ENCODE peak calls at places on chromosomes 2 and 18, in nine cellular contexts. X, E, T, W, A, S, F, G and M are unnamed samples.

GRCh38 chr2:187547353-187547979 is 6.8 kb downstream of the TFPI start:
- DNase-seq in E (no peak), F (no peak), T (no peak), G (no peak), A (peak; percentile 78), X (peak; percentile 85), W (no peak), S (peak; percentile 95), M (no peak)

GRCh38 chr18:43875496-43875895 is 598.2 kb upstream of the SYT4 start:
- DNase-seq in X (no peak), A (no peak), F (no peak), E (no peak), G (no peak), T (no peak), W (no peak), S (no peak), M (no peak)

GRCh38 chr2:37415128-37415817 is 70.8 kb downstream of the QPCT start:
- DNase-seq in G (no peak), A (no peak), X (no peak), T (no peak), E (no peak), W (no peak), F (no peak), S (peak; percentile 54), M (no peak)

GRCh38 chr2:12717988-12718661 is 1.4 kb downstream of the TRIB2 start:
- DNase-seq in A (no peak), W (peak; percentile 44), F (peak; percentile 41), G (peak; percentile 85), S (peak; percentile 32), X (peak; percentile 75), T (peak; percentile 31), E (peak; percentile 46), M (peak; percentile 33)

GRCh38 chr2:60644942-60645341 is 91.5 kb upstream of the BCL11A start:
- DNase-seq in G (no peak), T (no peak), A (no peak), W (no peak), X (no peak), F (no peak), S (no peak), E (no peak), M (no peak)

GRCh38 chr2:230209422-230210051 is 10.2 kb downstream of the SP110 start:
- DNase-seq in G (no peak), S (no peak), T (no peak), W (peak; percentile 51), A (no peak), X (no peak), E (no peak), F (no peak), M (no peak)

GRCh38 chr2:127225186-127225960 is 5.3 kb upstream of the CYP27C1 start:
- DNase-seq in X (no peak), T (no peak), E (no peak), G (no peak), A (no peak), S (peak; percentile 76), F (no peak), W (no peak), M (no peak)

GRCh38 chr2:236947896-236948295 is 137.8 kb upstream of the COPS8 start:
- DNase-seq in X (no peak), G (peak; percentile 39), A (no peak), W (no peak), F (no peak), T (no peak), S (no peak), E (no peak), M (no peak)

GRCh38 chr2:111049792-111050640 is 70.7 kb upstream of the BCL2L11 start:
- DNase-seq in G (no peak), S (no peak), W (no peak), F (peak; percentile 54), A (no peak), T (peak; percentile 66), X (no peak), E (no peak), M (no peak)

GRCh38 chr2:63789318-63790051 is 52.2 kb upstream of the UGP2 start:
- DNase-seq in X (no peak), S (peak; percentile 45), E (no peak), T (no peak), G (no peak), W (no peak), F (no peak), A (no peak), M (no peak)

GRCh38 chr2:3450385-3451031 is 68.8 kb downstream of the ADI1 start:
- DNase-seq in F (no peak), T (peak; percentile 11), X (no peak), S (no peak), A (no peak), W (no peak), E (no peak), G (no peak), M (no peak)

DNA sequence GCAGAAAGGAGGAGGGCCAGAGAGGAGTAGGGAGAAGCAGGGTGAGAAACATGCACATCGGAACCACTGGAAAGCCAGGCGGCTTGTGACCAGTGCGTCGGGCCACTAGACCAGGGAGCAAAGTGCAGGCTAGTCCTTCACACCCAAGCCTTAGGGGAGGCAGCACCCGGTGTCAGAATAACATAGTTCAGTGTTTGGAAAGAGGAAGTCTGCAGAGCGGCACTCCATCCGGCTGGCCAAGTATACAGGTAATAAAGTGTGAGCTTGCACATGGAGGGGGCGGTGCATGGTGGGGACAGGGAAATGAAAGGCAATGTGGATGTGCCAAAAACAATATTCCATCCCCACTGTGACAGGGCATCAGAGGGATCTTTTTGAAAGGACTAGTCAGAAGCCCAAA is 69.7 kb downstream of the ZNF521 start:
- DNase-seq in E (no peak), F (no peak), A (no peak), W (peak; percentile 26), S (no peak), G (no peak), T (no peak), X (peak; percentile 64), M (no peak)
- TF ChIP-seq CTCF in E (no peak), F (no peak), A (no peak), W (no peak), S (no peak), G (no peak), T (no peak), X (no peak), M (no peak)

DNA sequence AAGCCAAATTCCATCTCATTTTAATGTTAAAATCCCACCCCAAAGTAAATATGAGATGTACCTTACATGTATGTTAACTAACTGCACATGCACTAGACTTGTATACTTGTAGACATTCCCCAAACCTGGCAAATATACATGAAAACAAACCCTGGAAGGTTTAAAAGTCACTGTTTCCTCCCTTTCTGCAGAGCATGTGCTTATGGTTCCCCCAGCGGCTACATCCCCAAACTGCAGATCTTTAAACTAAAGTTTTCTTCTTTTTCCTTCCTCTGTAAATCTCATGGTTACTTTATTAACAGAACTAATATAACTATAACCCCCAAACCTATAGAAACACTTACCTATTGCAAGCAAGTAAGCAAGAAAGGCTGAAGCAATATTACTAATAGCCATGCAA is 731.5 kb downstream of the LRP1B start:
- DNase-seq in X (no peak), G (no peak), A (no peak), E (peak; percentile 70), W (no peak), S (peak; percentile 13), F (no peak), T (no peak), M (peak; percentile 16)
- TF ChIP-seq CTCF in X (no peak), G (no peak), A (no peak), E (peak; percentile 70), W (no peak), S (peak; percentile 72), F (no peak), T (no peak), M (peak; percentile 32)

DNA sequence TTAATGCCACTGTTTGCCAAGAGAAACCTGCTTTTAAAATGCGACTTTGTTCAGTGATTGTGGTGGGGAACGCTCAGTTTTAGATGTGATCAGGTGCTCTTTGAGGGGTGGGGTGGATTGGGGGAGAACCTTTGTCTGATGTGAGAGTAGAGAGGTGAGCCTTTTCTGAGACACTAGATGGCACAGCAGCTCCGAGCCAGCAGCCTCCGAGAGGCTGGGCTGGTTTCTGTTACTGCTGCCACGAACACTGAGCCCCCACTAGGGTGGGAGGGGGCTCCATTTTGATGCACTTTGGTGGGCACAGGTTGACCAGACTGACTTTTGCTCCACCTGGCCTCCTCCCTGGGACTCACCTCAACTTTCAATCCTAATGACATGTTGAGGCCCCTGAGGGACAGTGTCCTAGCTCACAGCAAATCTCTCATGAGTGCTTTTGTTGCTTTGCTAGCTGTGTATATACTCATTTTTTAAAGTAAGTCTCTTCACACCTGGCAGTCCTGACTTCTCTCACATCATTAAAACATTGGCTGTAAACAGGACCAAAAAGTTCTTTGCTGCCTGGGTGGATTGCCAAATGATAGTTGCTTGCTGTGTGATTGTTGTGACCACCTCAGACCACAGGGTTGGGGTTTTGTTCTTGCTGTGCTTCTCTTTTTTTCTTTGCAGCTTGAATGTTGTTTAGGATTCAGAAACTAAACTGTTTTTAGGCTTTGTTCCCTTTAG is 98.2 kb upstream of the MAP3K20 start:
- DNase-seq in S (no peak), G (no peak), X (no peak), W (no peak), A (no peak), E (peak; percentile 53), T (no peak), F (no peak), M (no peak)
- TF ChIP-seq CTCF in S (peak; percentile 19), G (no peak), X (no peak), W (no peak), A (no peak), E (peak; percentile 20), T (no peak), F (no peak), M (no peak)

GRCh38 chr18:76458522-76459311 is 36.3 kb downstream of the ZNF516 start:
- DNase-seq in F (no peak), S (no peak), W (no peak), E (no peak), A (no peak), X (peak; percentile 53), G (peak; percentile 57), T (no peak), M (no peak)

GRCh38 chr18:76459312-76459686 is 35.7 kb downstream of the ZNF516 start:
- DNase-seq in X (peak; percentile 64), G (peak; percentile 64), T (no peak), W (no peak), E (no peak), A (no peak), F (no peak), S (no peak), M (no peak)

GRCh38 chr18:76460482-76460881 is 34.6 kb downstream of the ZNF516 start:
- DNase-seq in X (no peak), S (no peak), F (no peak), A (no peak), W (no peak), T (no peak), G (no peak), E (no peak), M (no peak)

GRCh38 chr18:76461148-76461547 is 33.9 kb downstream of the ZNF516 start:
- DNase-seq in T (no peak), E (no peak), W (no peak), F (no peak), G (no peak), A (no peak), X (no peak), S (no peak), M (no peak)

DNA sequence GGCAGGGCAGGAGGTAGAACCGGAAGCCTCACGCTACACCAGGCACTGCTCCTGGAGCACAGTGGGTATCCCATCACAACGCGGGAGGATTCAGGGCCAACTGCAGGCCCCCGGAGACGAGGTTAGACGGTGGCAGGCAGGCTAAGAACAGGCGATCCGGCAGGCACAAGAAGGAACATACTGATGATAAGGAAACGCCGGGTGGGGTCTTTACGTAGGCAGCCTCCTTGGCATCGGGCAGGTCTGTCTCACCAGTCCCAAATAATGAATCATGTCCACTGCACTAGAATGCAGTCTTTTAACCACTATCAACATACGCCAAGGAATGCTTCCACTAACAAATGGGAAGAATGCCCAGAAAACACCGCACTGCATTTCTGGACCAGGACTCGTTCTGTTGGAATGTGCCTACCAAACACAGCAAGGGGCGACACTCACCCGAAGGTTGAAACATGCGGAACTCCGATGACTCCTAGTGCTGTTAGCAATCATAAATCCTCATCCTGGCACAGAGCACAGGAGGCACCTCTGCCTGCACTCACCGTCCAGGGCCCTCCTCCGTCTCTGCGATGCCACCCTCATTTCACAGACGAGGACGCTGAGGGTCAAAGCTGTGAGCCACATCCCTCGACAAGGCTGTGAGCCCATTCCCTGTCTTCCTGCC is 35.2 kb downstream of the ZNF516 start:
- DNase-seq in S (peak; percentile 99), E (no peak), F (no peak), W (no peak), X (peak; percentile 68), A (peak; percentile 94), T (peak; percentile 70), G (no peak), M (no peak)
- TF ChIP-seq CTCF in S (peak; percentile 9), E (no peak), F (no peak), W (no peak), X (no peak), A (no peak), T (no peak), G (no peak), M (no peak)